ENCODE peak calls at places on chromosomes 3 and 15, in six cellular contexts. H is cardiac fibroblast, K is cardiac muscle cell, P is uterus, W is BE2C, G is lower lobe of right lung. I is an unnamed sample.

GRCh38 chr3:44584646-44585501 is at the start of gene ZNF660:
- DNase-seq in H (peak), W (peak), P (peak), G (peak), K (peak), I (no peak)

GRCh38 chr3:49500408-49501257 is 30.6 kb downstream of the DAG1 start:
- DNase-seq in H (peak), K (peak), P (peak), G (peak), W (peak), I (peak)

GRCh38 chr3:55584716-55585368 is 97.7 kb upstream of the WNT5A start:
- DNase-seq in H (no peak), P (no peak), G (no peak), K (no peak), W (no peak), I (no peak)

GRCh38 chr15:66673410-66674322 is 28.4 kb upstream of the SMAD6 start:
- DNase-seq in P (no peak), H (no peak), W (no peak), K (peak), G (peak), I (peak)

GRCh38 chr15:48481802-48482201 is 150.6 kb downstream of the DUT start:
- DNase-seq in K (no peak), W (no peak), G (no peak), H (no peak), P (no peak), I (no peak)

GRCh38 chr3:147191795-147192385 is 214.5 kb downstream of the ZIC4 start:
- DNase-seq in H (peak), G (no peak), W (peak), P (no peak), K (peak), I (no peak)

GRCh38 chr15:59290311-59291213 is 82.1 kb downstream of the MYO1E start:
- DNase-seq in W (no peak), H (no peak), P (no peak), G (no peak), K (no peak), I (no peak)

GRCh38 chr3:57135964-57136363 is 29.2 kb downstream of the IL17RD start:
- DNase-seq in G (no peak), K (no peak), P (no peak), H (no peak), W (no peak), I (no peak)

GRCh38 chr15:88658972-88659931 is 20.4 kb downstream of the ISG20 start:
- DNase-seq in G (no peak), P (no peak), H (peak), K (peak), W (no peak), I (no peak)

GRCh38 chr3:11820540-11821041 is 26.1 kb downstream of the TAMM41 start:
- DNase-seq in W (no peak), H (peak), G (no peak), P (no peak), K (peak), I (no peak)

GRCh38 chr3:119585867-119586570 is 6.7 kb downstream of the ADPRH start:
- DNase-seq in K (no peak), W (no peak), H (peak), G (no peak), P (no peak), I (no peak)

GRCh38 chr15:76674883-76675282 is 230.3 kb downstream of the SCAPER start:
- DNase-seq in H (peak), G (no peak), P (no peak), K (no peak), W (no peak), I (no peak)

GRCh38 chr3:52679139-52679538 is 6.6 kb downstream of the PBRM1 start:
- DNase-seq in P (no peak), K (peak), G (no peak), W (no peak), H (no peak), I (no peak)

GRCh38 chr3:24837601-24838000 is 343.0 kb upstream of the THRB start:
- DNase-seq in K (no peak), W (no peak), G (no peak), P (no peak), H (no peak), I (no peak)

GRCh38 chr3:74267583-74268184 is 346.8 kb downstream of the CNTN3 start:
- DNase-seq in H (peak), P (no peak), G (no peak), W (peak), K (peak), I (no peak)

GRCh38 chr15:94523873-94524272 is 292.5 kb downstream of the MCTP2 start:
- DNase-seq in G (no peak), W (no peak), K (no peak), H (no peak), P (no peak), I (no peak)

GRCh38 chr3:184648726-184649125 is 63.1 kb downstream of the MAGEF1 start:
- DNase-seq in K (no peak), W (no peak), G (no peak), P (peak), H (no peak), I (no peak)

GRCh38 chr15:67181221-67181639 is 73.2 kb downstream of the AAGAB start:
- DNase-seq in W (no peak), G (no peak), K (no peak), P (no peak), H (no peak), I (no peak)

GRCh38 chr3:58962816-58963215 is 87.0 kb downstream of the CFAP20DC start:
- DNase-seq in W (no peak), P (no peak), G (no peak), H (peak), K (peak), I (no peak)

GRCh38 chr15:101054991-101055390 is 135.8 kb downstream of the LRRK1 start:
- DNase-seq in G (no peak), P (no peak), K (no peak), H (no peak), W (no peak), I (no peak)

GRCh38 chr3:96466441-96466840 is 348.0 kb upstream of the EPHA6 start:
- DNase-seq in H (no peak), K (no peak), P (no peak), G (no peak), W (no peak), I (no peak)

GRCh38 chr3:18730491-18730890 is 305.4 kb upstream of the SATB1 start:
- DNase-seq in W (no peak), P (no peak), H (no peak), K (no peak), G (no peak), I (no peak)

GRCh38 chr15:70466895-70467529 is 296.3 kb downstream of the UACA start:
- DNase-seq in G (peak), H (peak), P (peak), K (peak), W (peak), I (peak)

GRCh38 chr15:39184701-39185390 is 396.0 kb upstream of the THBS1 start:
- DNase-seq in G (no peak), P (no peak), H (no peak), W (no peak), K (no peak), I (no peak)

GRCh38 chr3:39149059-39149455 is 4.3 kb downstream of the CSRNP1 start:
- DNase-seq in P (no peak), G (no peak), K (no peak), H (peak), W (no peak), I (no peak)

GRCh38 chr3:35739181-35739809 is 100.0 kb downstream of the ARPP21 start:
- DNase-seq in H (peak), W (no peak), P (no peak), K (peak), G (no peak), I (no peak)

GRCh38 chr3:67653425-67654098 is 850 bp downstream of the SUCLG2 start:
- DNase-seq in H (peak), P (no peak), G (no peak), W (no peak), K (no peak), I (no peak)

GRCh38 chr3:25462495-25462894 is 34.4 kb downstream of the RARB start:
- DNase-seq in W (no peak), G (no peak), P (no peak), H (no peak), K (no peak), I (no peak)

GRCh38 chr3:41002104-41002503 is 197.2 kb upstream of the CTNNB1 start:
- DNase-seq in H (no peak), G (no peak), K (no peak), W (no peak), P (no peak), I (no peak)

GRCh38 chr3:41653575-41654239 is 308.2 kb downstream of the ULK4 start:
- DNase-seq in K (peak), H (peak), G (no peak), W (no peak), P (no peak), I (no peak)

GRCh38 chr3:146092230-146092629 is 68.8 kb downstream of the PLOD2 start:
- DNase-seq in H (peak), W (no peak), K (no peak), P (no peak), G (no peak), I (no peak)

GRCh38 chr3:119562307-119562961 is 3.0 kb upstream of the CD80 start:
- DNase-seq in K (no peak), G (no peak), W (no peak), P (no peak), H (no peak), I (peak)

GRCh38 chr3:124831631-124832184 is 55.5 kb downstream of the ITGB5 start:
- DNase-seq in H (no peak), K (no peak), G (no peak), P (no peak), W (no peak), I (no peak)

GRCh38 chr3:186142556-186142955 is 33.7 kb upstream of the ETV5 start:
- DNase-seq in W (no peak), P (no peak), H (no peak), G (no peak), K (peak), I (no peak)

GRCh38 chr3:13346481-13347389 is 73.4 kb downstream of the NUP210 start:
- DNase-seq in G (no peak), H (no peak), P (no peak), K (no peak), W (peak), I (peak)

GRCh38 chr3:121482651-121483050 is 63.1 kb downstream of the POLQ start:
- DNase-seq in W (no peak), G (no peak), K (peak), H (peak), P (no peak), I (no peak)

GRCh38 chr15:82530606-82531379 is 9.5 kb downstream of the RPS17 start:
- DNase-seq in K (peak), G (peak), P (peak), W (peak), H (peak), I (no peak)

GRCh38 chr15:45291822-45292582 is 40.0 kb downstream of the SLC28A2 start:
- DNase-seq in W (no peak), H (no peak), P (no peak), G (no peak), K (no peak), I (no peak)

DNA sequence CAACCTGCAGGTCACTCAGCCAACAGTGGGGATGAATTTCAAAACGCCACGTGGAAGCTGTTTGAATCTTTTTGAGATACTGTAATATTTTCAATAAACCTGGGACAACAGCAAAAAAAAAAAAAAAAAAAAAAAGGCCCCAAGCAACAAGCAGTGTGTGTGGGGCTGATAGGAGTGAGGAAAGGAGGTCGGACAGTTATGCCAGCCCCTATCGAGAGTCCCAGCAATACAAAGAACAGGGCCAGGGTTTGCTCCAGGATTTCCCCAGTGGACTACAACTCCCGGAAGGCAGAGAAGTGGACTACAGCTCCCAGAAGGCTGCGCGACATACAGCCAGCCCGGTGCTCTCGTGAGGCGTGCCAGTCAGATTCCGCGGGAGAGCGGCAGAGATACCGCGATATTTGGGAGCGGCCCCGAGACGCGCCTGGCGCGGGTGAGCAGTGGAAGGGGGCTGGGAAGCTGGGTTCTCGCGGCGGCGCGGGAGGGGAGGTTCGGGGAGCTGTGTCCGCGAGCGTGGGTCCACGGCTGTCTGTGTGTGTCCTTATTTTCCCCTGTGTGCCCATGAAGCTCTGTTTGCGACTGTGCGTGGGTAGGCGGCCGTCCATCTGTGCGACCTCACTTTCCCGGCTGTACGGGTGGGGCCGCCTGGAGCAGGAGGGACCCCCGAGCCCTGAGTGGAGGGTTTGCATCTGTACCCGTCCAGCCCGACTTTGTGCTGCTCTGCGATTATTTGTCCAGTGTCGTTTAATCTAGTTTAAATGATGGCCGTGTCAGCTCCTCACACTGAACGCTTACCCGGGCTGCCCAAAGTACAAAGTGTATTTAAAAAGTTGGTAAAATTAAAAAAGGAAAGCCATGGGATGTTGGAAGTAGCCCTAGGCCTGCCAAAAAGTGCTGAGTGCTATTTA is at the start of gene PPCDC:
- DNase-seq in G (peak), W (peak), K (peak), H (peak), P (peak), I (peak)
- TF ChIP-seq CTCF in G (no peak), W (no peak), K (no peak), H (no peak), P (no peak), I (no peak)

GRCh38 chr15:80619677-80620076 is 75.4 kb upstream of the ABHD17C start:
- DNase-seq in P (no peak), W (no peak), G (no peak), H (peak), K (peak), I (no peak)
- TF ChIP-seq CTCF in P (no peak), W (peak), G (peak), H (no peak), K (peak), I (peak)

GRCh38 chr3:133939496-133939835 is 43.8 kb upstream of the RAB6B start:
- DNase-seq in W (no peak), H (no peak), G (no peak), K (no peak), P (no peak), I (no peak)

GRCh38 chr3:133940536-133940935 is 44.9 kb upstream of the RAB6B start:
- DNase-seq in G (no peak), P (no peak), W (no peak), H (no peak), K (no peak), I (no peak)

GRCh38 chr3:133937756-133938601 is 42.3 kb upstream of the RAB6B start:
- DNase-seq in P (no peak), K (peak), H (peak), G (no peak), W (no peak), I (no peak)

GRCh38 chr3:133937061-133937686 is 41.5 kb upstream of the RAB6B start:
- DNase-seq in K (no peak), H (no peak), W (no peak), P (no peak), G (no peak), I (no peak)

GRCh38 chr3:133938770-133939495 is 43.3 kb upstream of the RAB6B start:
- DNase-seq in K (peak), W (no peak), G (no peak), P (no peak), H (peak), I (no peak)
- TF ChIP-seq CTCF in K (peak), W (peak), G (no peak), P (no peak), H (peak), I (no peak)

GRCh38 chr3:195556390-195556789 is 13.3 kb upstream of the PPP1R2 start:
- DNase-seq in W (no peak), H (peak), K (peak), G (no peak), P (no peak), I (no peak)
- TF ChIP-seq CTCF in W (peak), H (peak), K (peak), G (peak), P (no peak), I (peak)

GRCh38 chr3:187262360-187262759 is 29.2 kb downstream of the MASP1 start:
- DNase-seq in K (no peak), W (no peak), P (no peak), G (no peak), H (no peak), I (no peak)

GRCh38 chr3:187261541-187261969 is 30.0 kb downstream of the MASP1 start:
- DNase-seq in K (peak), G (no peak), P (no peak), W (no peak), H (peak), I (no peak)

GRCh38 chr3:187257471-187257870 is 34.1 kb downstream of the MASP1 start:
- DNase-seq in K (no peak), W (no peak), P (no peak), G (no peak), H (no peak), I (no peak)

GRCh38 chr3:187256217-187256616 is 35.3 kb downstream of the MASP1 start:
- DNase-seq in H (no peak), P (no peak), W (no peak), K (no peak), G (no peak), I (no peak)

GRCh38 chr3:187259171-187259570 is 32.4 kb downstream of the MASP1 start:
- DNase-seq in H (no peak), G (no peak), K (no peak), P (no peak), W (no peak), I (no peak)
- TF ChIP-seq CTCF in H (no peak), G (no peak), K (peak), P (no peak), W (no peak), I (no peak)

DNA sequence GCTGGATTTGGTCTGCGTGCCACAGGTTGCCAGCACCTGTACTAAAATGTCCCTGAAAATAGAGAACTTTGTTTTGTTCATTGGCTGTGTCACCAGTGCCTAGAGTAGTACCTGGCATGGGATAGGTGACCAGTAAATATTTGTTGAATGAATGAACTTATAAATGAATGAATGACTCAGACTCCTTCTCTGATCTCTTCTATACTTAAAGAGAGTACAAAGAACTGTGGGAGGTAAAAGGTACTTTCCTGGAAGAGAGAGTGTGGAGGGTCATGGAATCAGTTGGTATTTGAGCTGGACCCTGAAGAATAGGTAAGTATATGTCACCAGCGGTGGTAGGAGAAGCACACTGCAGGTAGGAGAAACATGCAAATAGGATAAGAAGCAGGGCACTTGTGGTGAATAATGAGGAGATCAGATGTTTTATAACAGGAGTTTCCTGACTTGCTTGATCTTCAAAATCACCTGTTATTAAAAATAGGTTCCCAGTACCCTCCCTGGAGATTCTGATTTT is 149.4 kb downstream of the LPP start:
- DNase-seq in P (no peak), K (no peak), G (no peak), H (no peak), W (no peak), I (no peak)
- TF ChIP-seq CTCF in P (no peak), K (no peak), G (no peak), H (no peak), W (no peak), I (no peak)

GRCh38 chr3:33954956-33955355 is 156.5 kb downstream of the PDCD6IP start:
- DNase-seq in P (no peak), W (no peak), K (peak), G (no peak), H (peak), I (no peak)
- TF ChIP-seq CTCF in P (no peak), W (no peak), K (peak), G (no peak), H (peak), I (no peak)